ENCODE peak calls at places on chromosomes 7 and 10, in nine cellular contexts. R is mucosa of descending colon; U is CD8-positive, alpha-beta T cell; H is GM12878; Y is IMR-90; X is tibial nerve; F is AG04449; M is lung; P is tibial artery. N is an unnamed sample.

GRCh38 chr7:99190359-99191009 is 17.4 kb downstream of the KPNA7 start:
- DNase-seq in R (no peak), U (no peak), H (no peak), Y (no peak), X (no peak), F (no peak), M (no peak), P (no peak), N (no peak)

GRCh38 chr10:132138133-132138532 is 48.6 kb upstream of the DPYSL4 start:
- DNase-seq in R (peak), U (no peak), H (no peak), Y (no peak), X (no peak), F (no peak), M (no peak), P (peak), N (no peak)

GRCh38 chr10:78774999-78775711 is 293.6 kb upstream of the ZMIZ1 start:
- DNase-seq in R (no peak), U (no peak), H (no peak), Y (peak), X (peak), F (no peak), M (no peak), P (no peak), N (peak)

GRCh38 chr7:50372921-50373320 is 68.4 kb downstream of the IKZF1 start:
- DNase-seq in R (no peak), U (no peak), H (no peak), Y (no peak), X (no peak), F (no peak), M (no peak), P (no peak), N (no peak)

GRCh38 chr10:71447676-71448075 is 51.0 kb downstream of the CDH23 start:
- DNase-seq in R (no peak), U (no peak), H (no peak), Y (no peak), X (no peak), F (no peak), M (no peak), P (no peak), N (no peak)

GRCh38 chr10:76150139-76150885 is 718.9 kb downstream of the LRMDA start:
- DNase-seq in R (no peak), U (no peak), H (no peak), Y (peak), X (no peak), F (no peak), M (peak), P (no peak), N (no peak)

GRCh38 chr10:118108194-118109026 is 61.7 kb upstream of the RAB11FIP2 start:
- DNase-seq in R (no peak), U (no peak), H (no peak), Y (no peak), X (no peak), F (peak), M (no peak), P (no peak), N (no peak)

GRCh38 chr10:64110079-64110478 is 588.9 kb downstream of the REEP3 start:
- DNase-seq in R (no peak), U (no peak), H (no peak), Y (no peak), X (no peak), F (no peak), M (no peak), P (no peak), N (no peak)

GRCh38 chr10:18238875-18239485 is 98.8 kb downstream of the CACNB2 start:
- DNase-seq in R (no peak), U (no peak), H (no peak), Y (peak), X (no peak), F (no peak), M (no peak), P (no peak), N (no peak)

GRCh38 chr7:79398145-79398749 is 55.2 kb downstream of the MAGI2 start:
- DNase-seq in R (no peak), U (no peak), H (no peak), Y (no peak), X (no peak), F (no peak), M (no peak), P (no peak), N (no peak)

GRCh38 chr7:40784176-40784575 is 649.4 kb downstream of the SUGCT start:
- DNase-seq in R (no peak), U (no peak), H (no peak), Y (no peak), X (no peak), F (no peak), M (no peak), P (no peak), N (no peak)

GRCh38 chr10:42962902-42963231 is 114.0 kb upstream of the RET start:
- DNase-seq in R (no peak), U (no peak), H (no peak), Y (no peak), X (no peak), F (no peak), M (no peak), P (no peak), N (peak)

GRCh38 chr10:100998183-100998990 is 1.2 kb upstream of the LZTS2 start:
- DNase-seq in R (peak), U (no peak), H (no peak), Y (peak), X (peak), F (no peak), M (peak), P (peak), N (no peak)

GRCh38 chr10:95235676-95236067 is 41.6 kb downstream of the ACSM6 start:
- DNase-seq in R (no peak), U (no peak), H (no peak), Y (no peak), X (no peak), F (no peak), M (no peak), P (no peak), N (no peak)

GRCh38 chr7:111223802-111224253 is 132.9 kb downstream of the LRRN3 start:
- DNase-seq in R (no peak), U (no peak), H (no peak), Y (no peak), X (no peak), F (no peak), M (no peak), P (no peak), N (no peak)

GRCh38 chr10:105834261-105835059 is 1193.4 kb downstream of the SORCS3 start:
- DNase-seq in R (no peak), U (no peak), H (no peak), Y (no peak), X (no peak), F (no peak), M (no peak), P (no peak), N (no peak)

GRCh38 chr10:48749254-48749787 is 64.6 kb downstream of the WDFY4 start:
- DNase-seq in R (no peak), U (no peak), H (no peak), Y (no peak), X (no peak), F (no peak), M (peak), P (no peak), N (no peak)

GRCh38 chr10:48748573-48748972 is 63.9 kb downstream of the WDFY4 start:
- DNase-seq in R (no peak), U (no peak), H (no peak), Y (no peak), X (no peak), F (no peak), M (peak), P (no peak), N (no peak)

GRCh38 chr10:48744587-48744986 is 59.9 kb downstream of the WDFY4 start:
- DNase-seq in R (no peak), U (no peak), H (peak), Y (no peak), X (no peak), F (no peak), M (no peak), P (no peak), N (no peak)

GRCh38 chr10:48742891-48743845 is 58.5 kb downstream of the WDFY4 start:
- DNase-seq in R (no peak), U (no peak), H (no peak), Y (no peak), X (peak), F (no peak), M (peak), P (no peak), N (no peak)

GRCh38 chr10:48745662-48746245 is 61.1 kb downstream of the WDFY4 start:
- DNase-seq in R (no peak), U (no peak), H (no peak), Y (no peak), X (no peak), F (no peak), M (peak), P (no peak), N (no peak)
- TF ChIP-seq CTCF in R (no peak), U (no peak), H (no peak), Y (no peak), X (no peak), F (no peak), M (no peak), P (no peak), N (no peak)

DNA sequence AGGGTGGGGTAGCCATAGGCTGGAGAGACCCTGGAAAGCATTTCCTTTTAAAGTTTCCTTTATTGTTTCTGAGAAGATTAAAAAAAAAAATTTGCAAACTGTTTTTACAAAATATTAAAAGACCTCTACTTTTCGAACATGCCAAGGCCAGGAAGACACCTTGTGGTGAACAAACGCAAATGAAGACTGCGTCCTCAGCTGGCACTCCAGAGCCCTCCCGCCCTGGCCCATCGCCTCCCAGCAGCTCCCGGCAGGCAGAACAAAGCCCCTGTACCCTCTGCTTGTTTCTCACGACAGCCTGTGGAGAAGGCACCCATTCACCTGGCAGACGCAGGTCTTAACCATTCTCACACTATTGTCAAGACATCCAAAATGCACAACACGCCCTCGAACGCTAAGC is 56.4 kb downstream of the ESYT2 start:
- DNase-seq in R (no peak), U (no peak), H (no peak), Y (no peak), X (no peak), F (no peak), M (no peak), P (no peak), N (no peak)
- TF ChIP-seq CTCF in R (no peak), U (no peak), H (no peak), Y (no peak), X (no peak), F (no peak), M (no peak), P (no peak), N (no peak)

GRCh38 chr7:148110097-148110868 is 480.3 kb upstream of the C7orf33 start:
- DNase-seq in R (peak), U (no peak), H (no peak), Y (no peak), X (no peak), F (no peak), M (no peak), P (no peak), N (no peak)
- TF ChIP-seq CTCF in R (no peak), U (no peak), H (no peak), Y (no peak), X (no peak), F (no peak), M (no peak), P (no peak), N (no peak)

DNA sequence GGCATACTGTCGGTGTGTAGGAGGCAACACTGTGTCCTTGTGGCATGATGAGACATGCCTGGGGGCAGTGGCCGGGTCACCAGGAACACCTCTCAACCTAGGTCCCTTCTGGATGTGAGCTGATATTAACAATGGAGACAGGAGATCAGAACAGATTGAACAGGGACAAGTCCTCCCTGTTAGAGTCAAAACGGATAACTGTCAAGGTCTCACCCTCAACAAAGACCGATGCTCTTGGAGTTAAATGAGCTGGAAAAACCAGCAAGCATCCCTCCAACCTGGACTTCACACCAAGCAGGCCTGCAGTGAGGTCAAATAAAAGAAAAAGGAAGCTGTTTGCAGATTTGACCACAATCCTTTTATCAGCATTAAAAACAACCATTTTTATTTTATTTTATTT is 49.0 kb downstream of the SLIT1 start:
- DNase-seq in R (no peak), U (no peak), H (no peak), Y (no peak), X (no peak), F (no peak), M (no peak), P (no peak), N (no peak)
- TF ChIP-seq CTCF in R (no peak), U (no peak), H (no peak), Y (no peak), X (no peak), F (no peak), M (no peak), P (no peak), N (no peak)

GRCh38 chr10:88404133-88404532 is 179.0 kb downstream of the RNLS start:
- DNase-seq in R (no peak), U (no peak), H (no peak), Y (no peak), X (no peak), F (no peak), M (no peak), P (no peak), N (no peak)

GRCh38 chr10:88399240-88399639 is 183.9 kb downstream of the RNLS start:
- DNase-seq in R (no peak), U (no peak), H (no peak), Y (no peak), X (no peak), F (no peak), M (no peak), P (no peak), N (no peak)

GRCh38 chr10:88401671-88402347 is 181.3 kb downstream of the RNLS start:
- DNase-seq in R (no peak), U (no peak), H (no peak), Y (peak), X (no peak), F (no peak), M (no peak), P (no peak), N (no peak)
- TF ChIP-seq CTCF in R (no peak), U (no peak), H (peak), Y (peak), X (peak), F (peak), M (no peak), P (no peak), N (no peak)

GRCh38 chr10:123154092-123154942 is at the start of gene BUB3:
- DNase-seq in R (peak), U (peak), H (peak), Y (peak), X (peak), F (peak), M (peak), P (peak), N (peak)
- TF ChIP-seq CTCF in R (peak), U (no peak), H (no peak), Y (no peak), X (peak), F (peak), M (no peak), P (peak), N (no peak)

N was measured in omental fat pad.